ENCODE peak calls at places on chromosomes 1 and 21, in six cellular contexts. One of them, this sample, is unnamed.

GRCh38 chr1:244964112-244964971 is 100.0 kb upstream of the HNRNPU start:
- DNase-seq in sigmoid colon: no peak
- DNase-seq in left cardiac atrium: peak; percentile 29
- DNase-seq in cardiac septum: no peak
- DNase-seq in activated CD8-positive, alpha-beta T cell treated with anti-CD3 and anti-CD28 coated beads, Interleukin-2, amount 10 ng/mL, durations not matched to agents 7 days and 5 days: peak; percentile 25
- DNase-seq in A549: no peak
- DNase-seq in this sample: no peak

GRCh38 chr1:53588053-53588779 is 129.0 kb downstream of the DMRTB1 start:
- DNase-seq in sigmoid colon: peak; percentile 59
- DNase-seq in left cardiac atrium: no peak
- DNase-seq in cardiac septum: no peak
- DNase-seq in activated CD8-positive, alpha-beta T cell treated with anti-CD3 and anti-CD28 coated beads, Interleukin-2, amount 10 ng/mL, durations not matched to agents 7 days and 5 days: no peak
- DNase-seq in A549: no peak
- DNase-seq in this sample: peak; percentile 35

GRCh38 chr1:61357539-61357938 is 275.2 kb downstream of the NFIA start:
- DNase-seq in sigmoid colon: no peak
- DNase-seq in left cardiac atrium: no peak
- DNase-seq in cardiac septum: no peak
- DNase-seq in activated CD8-positive, alpha-beta T cell treated with anti-CD3 and anti-CD28 coated beads, Interleukin-2, amount 10 ng/mL, durations not matched to agents 7 days and 5 days: no peak
- DNase-seq in A549: no peak
- DNase-seq in this sample: no peak

GRCh38 chr21:23812485-23812884 is 1794.8 kb downstream of the MRPL39 start:
- DNase-seq in sigmoid colon: no peak
- DNase-seq in left cardiac atrium: no peak
- DNase-seq in cardiac septum: no peak
- DNase-seq in activated CD8-positive, alpha-beta T cell treated with anti-CD3 and anti-CD28 coated beads, Interleukin-2, amount 10 ng/mL, durations not matched to agents 7 days and 5 days: no peak
- DNase-seq in A549: no peak
- DNase-seq in this sample: no peak

GRCh38 chr21:36403713-36404112 is 18.5 kb downstream of the CHAF1B start:
- DNase-seq in sigmoid colon: no peak
- DNase-seq in left cardiac atrium: peak; percentile 1
- DNase-seq in cardiac septum: no peak
- DNase-seq in activated CD8-positive, alpha-beta T cell treated with anti-CD3 and anti-CD28 coated beads, Interleukin-2, amount 10 ng/mL, durations not matched to agents 7 days and 5 days: no peak
- DNase-seq in A549: no peak
- DNase-seq in this sample: no peak

GRCh38 chr1:20454004-20454403 is 32.0 kb downstream of the CAMK2N1 start:
- DNase-seq in sigmoid colon: no peak
- DNase-seq in left cardiac atrium: no peak
- DNase-seq in cardiac septum: no peak
- DNase-seq in activated CD8-positive, alpha-beta T cell treated with anti-CD3 and anti-CD28 coated beads, Interleukin-2, amount 10 ng/mL, durations not matched to agents 7 days and 5 days: no peak
- DNase-seq in A549: no peak
- DNase-seq in this sample: no peak

GRCh38 chr1:234731371-234732085 is 121.5 kb upstream of the IRF2BP2 start:
- DNase-seq in sigmoid colon: peak; percentile 67
- DNase-seq in left cardiac atrium: no peak
- DNase-seq in cardiac septum: no peak
- DNase-seq in activated CD8-positive, alpha-beta T cell treated with anti-CD3 and anti-CD28 coated beads, Interleukin-2, amount 10 ng/mL, durations not matched to agents 7 days and 5 days: peak; percentile 42
- DNase-seq in A549: no peak
- DNase-seq in this sample: no peak

GRCh38 chr1:9890224-9890731 is 19.8 kb downstream of the CTNNBIP1 start:
- DNase-seq in sigmoid colon: peak; percentile 85
- DNase-seq in left cardiac atrium: peak; percentile 73
- DNase-seq in cardiac septum: no peak
- DNase-seq in activated CD8-positive, alpha-beta T cell treated with anti-CD3 and anti-CD28 coated beads, Interleukin-2, amount 10 ng/mL, durations not matched to agents 7 days and 5 days: no peak
- DNase-seq in A549: peak; percentile 21
- DNase-seq in this sample: no peak

GRCh38 chr1:159925713-159926066 is 383 bp upstream of the TAGLN2 start:
- DNase-seq in sigmoid colon: peak; percentile 80
- DNase-seq in left cardiac atrium: peak; percentile 46
- DNase-seq in cardiac septum: no peak
- DNase-seq in activated CD8-positive, alpha-beta T cell treated with anti-CD3 and anti-CD28 coated beads, Interleukin-2, amount 10 ng/mL, durations not matched to agents 7 days and 5 days: no peak
- DNase-seq in A549: no peak
- DNase-seq in this sample: no peak

GRCh38 chr1:2097386-2098300 is 47.4 kb downstream of the PRKCZ start:
- DNase-seq in sigmoid colon: no peak
- DNase-seq in left cardiac atrium: no peak
- DNase-seq in cardiac septum: no peak
- DNase-seq in activated CD8-positive, alpha-beta T cell treated with anti-CD3 and anti-CD28 coated beads, Interleukin-2, amount 10 ng/mL, durations not matched to agents 7 days and 5 days: no peak
- DNase-seq in A549: no peak
- DNase-seq in this sample: peak; percentile 59

GRCh38 chr1:119674110-119674509 is 26.0 kb upstream of the ZNF697 start:
- DNase-seq in sigmoid colon: no peak
- DNase-seq in left cardiac atrium: no peak
- DNase-seq in cardiac septum: no peak
- DNase-seq in activated CD8-positive, alpha-beta T cell treated with anti-CD3 and anti-CD28 coated beads, Interleukin-2, amount 10 ng/mL, durations not matched to agents 7 days and 5 days: no peak
- DNase-seq in A549: no peak
- DNase-seq in this sample: no peak

GRCh38 chr1:93907718-93908117 is 1.5 kb downstream of the GCLM start:
- DNase-seq in sigmoid colon: no peak
- DNase-seq in left cardiac atrium: peak; percentile 26
- DNase-seq in cardiac septum: no peak
- DNase-seq in activated CD8-positive, alpha-beta T cell treated with anti-CD3 and anti-CD28 coated beads, Interleukin-2, amount 10 ng/mL, durations not matched to agents 7 days and 5 days: no peak
- DNase-seq in A549: no peak
- DNase-seq in this sample: no peak

GRCh38 chr1:234692961-234693360 is 83.0 kb upstream of the IRF2BP2 start:
- DNase-seq in sigmoid colon: no peak
- DNase-seq in left cardiac atrium: no peak
- DNase-seq in cardiac septum: no peak
- DNase-seq in activated CD8-positive, alpha-beta T cell treated with anti-CD3 and anti-CD28 coated beads, Interleukin-2, amount 10 ng/mL, durations not matched to agents 7 days and 5 days: no peak
- DNase-seq in A549: no peak
- DNase-seq in this sample: no peak

GRCh38 chr1:159991513-159991912 is 37.5 kb upstream of the SLAMF9 start:
- DNase-seq in sigmoid colon: no peak
- DNase-seq in left cardiac atrium: no peak
- DNase-seq in cardiac septum: no peak
- DNase-seq in activated CD8-positive, alpha-beta T cell treated with anti-CD3 and anti-CD28 coated beads, Interleukin-2, amount 10 ng/mL, durations not matched to agents 7 days and 5 days: peak; percentile 21
- DNase-seq in A549: no peak
- DNase-seq in this sample: no peak

GRCh38 chr1:219041819-219042218 is 131.9 kb upstream of the LYPLAL1 start:
- DNase-seq in sigmoid colon: no peak
- DNase-seq in left cardiac atrium: peak; percentile 18
- DNase-seq in cardiac septum: no peak
- DNase-seq in activated CD8-positive, alpha-beta T cell treated with anti-CD3 and anti-CD28 coated beads, Interleukin-2, amount 10 ng/mL, durations not matched to agents 7 days and 5 days: no peak
- DNase-seq in A549: no peak
- DNase-seq in this sample: no peak

GRCh38 chr1:101190441-101190840 is 46.4 kb upstream of the S1PR1 start:
- DNase-seq in sigmoid colon: no peak
- DNase-seq in left cardiac atrium: no peak
- DNase-seq in cardiac septum: no peak
- DNase-seq in activated CD8-positive, alpha-beta T cell treated with anti-CD3 and anti-CD28 coated beads, Interleukin-2, amount 10 ng/mL, durations not matched to agents 7 days and 5 days: no peak
- DNase-seq in A549: no peak
- DNase-seq in this sample: no peak